ENCODE peak calls at places on chromosome 16, in seven cellular contexts. T, J, V, S, O, C and K are unnamed samples.

GRCh38 chr16:5323284-5323683 is 225.7 kb upstream of the EEF2KMT start:
- DNase-seq in T (no peak), J (no peak), V (peak), S (no peak), O (no peak), C (no peak), K (no peak)

GRCh38 chr16:77273-77806 is 685 bp upstream of the MPG start:
- DNase-seq in T (peak), J (no peak), V (peak), S (peak), O (peak), C (peak), K (no peak)

GRCh38 chr16:58022601-58023371 is 2.8 kb upstream of the MMP15 start:
- DNase-seq in T (peak), J (no peak), V (no peak), S (peak), O (peak), C (peak), K (no peak)

GRCh38 chr16:9119795-9120194 is 28.4 kb downstream of the HAPSTR1 start:
- DNase-seq in T (no peak), J (no peak), V (no peak), S (peak), O (peak), C (no peak), K (no peak)

GRCh38 chr16:50273382-50273690 is 7.0 kb downstream of the ADCY7 start:
- DNase-seq in T (no peak), J (no peak), V (no peak), S (no peak), O (no peak), C (no peak), K (no peak)

GRCh38 chr16:1324286-1324826 is 9.1 kb upstream of the BAIAP3 start:
- DNase-seq in T (no peak), J (no peak), V (no peak), S (no peak), O (no peak), C (no peak), K (no peak)

GRCh38 chr16:71781741-71782140 is 26.9 kb downstream of the AP1G1 start:
- DNase-seq in T (no peak), J (no peak), V (no peak), S (no peak), O (peak), C (no peak), K (no peak)

GRCh38 chr16:50539822-50540710 is 8.1 kb upstream of the NKD1 start:
- DNase-seq in T (no peak), J (no peak), V (no peak), S (no peak), O (no peak), C (no peak), K (no peak)

GRCh38 chr16:23121024-23121423 is 28.2 kb downstream of the USP31 start:
- DNase-seq in T (no peak), J (no peak), V (no peak), S (no peak), O (peak), C (no peak), K (no peak)

GRCh38 chr16:53504665-53505064 is 1.7 kb upstream of the AKTIP start:
- DNase-seq in T (peak), J (no peak), V (no peak), S (peak), O (peak), C (no peak), K (no peak)

GRCh38 chr16:53506254-53506653 is 3.2 kb upstream of the AKTIP start:
- DNase-seq in T (no peak), J (no peak), V (no peak), S (no peak), O (no peak), C (no peak), K (no peak)

GRCh38 chr16:53503270-53503911 is 382 bp upstream of the AKTIP start:
- DNase-seq in T (peak), J (peak), V (peak), S (peak), O (peak), C (peak), K (peak)

GRCh38 chr16:53502331-53503269 is at the start of gene AKTIP:
- DNase-seq in T (peak), J (no peak), V (peak), S (peak), O (peak), C (peak), K (no peak)

GRCh38 chr16:53504161-53504663 is 1.2 kb upstream of the AKTIP start:
- DNase-seq in T (peak), J (peak), V (peak), S (peak), O (peak), C (peak), K (no peak)
- TF ChIP-seq CTCF in T (no peak), J (no peak), V (no peak), S (no peak), O (no peak), C (no peak), K (no peak)

GRCh38 chr16:73172621-73173312 is 124.8 kb upstream of the ZFHX3 start:
- DNase-seq in T (peak), J (no peak), V (peak), S (peak), O (peak), C (peak), K (peak)
- TF ChIP-seq CTCF in T (peak), J (peak), V (peak), S (no peak), O (peak), C (no peak), K (peak)

GRCh38 chr16:62036101-62036806 is at the start of gene CDH8:
- DNase-seq in T (no peak), J (no peak), V (peak), S (no peak), O (no peak), C (no peak), K (no peak)

GRCh38 chr16:62038225-62038624 is 2.0 kb upstream of the CDH8 start:
- DNase-seq in T (no peak), J (no peak), V (no peak), S (no peak), O (no peak), C (no peak), K (no peak)

GRCh38 chr16:62038646-62039045 is 2.4 kb upstream of the CDH8 start:
- DNase-seq in T (no peak), J (no peak), V (no peak), S (no peak), O (no peak), C (no peak), K (no peak)

GRCh38 chr16:62036807-62037135 is 533 bp upstream of the CDH8 start:
- DNase-seq in T (no peak), J (no peak), V (peak), S (no peak), O (no peak), C (no peak), K (no peak)

DNA sequence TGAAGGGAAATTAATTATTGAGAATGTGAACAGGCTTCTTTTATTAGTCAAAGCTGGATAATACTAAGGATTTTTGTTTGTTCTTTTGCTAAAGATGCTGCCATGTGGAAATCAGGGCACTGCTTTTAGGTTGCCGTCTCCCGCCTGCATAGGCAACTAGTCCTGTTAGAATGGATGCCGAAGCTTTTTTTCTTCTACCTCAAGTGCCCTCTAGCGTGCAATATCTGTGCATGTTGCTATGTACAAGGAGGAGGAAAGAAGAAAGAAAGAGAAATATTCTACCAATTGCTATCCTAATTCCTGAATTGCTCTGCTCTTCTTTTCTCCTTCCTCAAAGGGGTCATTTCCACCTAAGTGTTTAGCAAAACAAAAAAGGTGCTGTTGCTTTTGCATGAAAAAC is 5.2 kb upstream of the CDH8 start:
- DNase-seq in T (no peak), J (no peak), V (peak), S (peak), O (no peak), C (no peak), K (no peak)
- TF ChIP-seq CTCF in T (no peak), J (peak), V (peak), S (peak), O (no peak), C (no peak), K (no peak)

GRCh38 chr16:83473109-83473508 is 334.7 kb upstream of the HSBP1 start:
- DNase-seq in T (no peak), J (no peak), V (no peak), S (peak), O (peak), C (no peak), K (no peak)
- TF ChIP-seq CTCF in T (no peak), J (no peak), V (no peak), S (no peak), O (no peak), C (no peak), K (no peak)

DNA sequence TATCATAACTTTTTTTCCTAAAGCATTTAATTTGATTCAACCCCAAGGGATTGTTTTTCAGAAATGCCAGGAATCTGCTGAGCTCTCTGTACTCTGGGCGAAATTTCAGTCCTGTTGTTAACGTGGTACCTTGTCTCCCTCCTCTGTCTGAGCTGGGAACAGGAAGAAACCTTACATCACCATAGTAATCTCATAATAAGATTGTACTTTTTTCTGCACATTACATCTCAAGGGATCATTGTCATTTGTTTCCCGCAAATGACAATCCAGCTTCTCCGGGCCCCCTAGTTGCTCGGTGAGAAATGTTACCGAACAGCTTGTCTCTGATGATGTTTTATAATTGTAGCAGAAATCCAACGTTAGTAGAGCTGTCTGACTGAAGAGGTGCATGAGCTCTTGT is 152.7 kb upstream of the ERCC4 start:
- DNase-seq in T (no peak), J (no peak), V (peak), S (no peak), O (no peak), C (no peak), K (no peak)
- TF ChIP-seq CTCF in T (no peak), J (peak), V (peak), S (peak), O (no peak), C (no peak), K (no peak)

GRCh38 chr16:13435415-13435814 is 484.5 kb upstream of the ERCC4 start:
- DNase-seq in T (no peak), J (no peak), V (no peak), S (no peak), O (no peak), C (no peak), K (no peak)

GRCh38 chr16:13438064-13438463 is 481.9 kb upstream of the ERCC4 start:
- DNase-seq in T (no peak), J (no peak), V (no peak), S (no peak), O (no peak), C (no peak), K (no peak)

GRCh38 chr16:13436641-13437423 is 483.1 kb upstream of the ERCC4 start:
- DNase-seq in T (no peak), J (no peak), V (no peak), S (no peak), O (no peak), C (no peak), K (no peak)

GRCh38 chr16:13439766-13440165 is 480.2 kb upstream of the ERCC4 start:
- DNase-seq in T (no peak), J (no peak), V (no peak), S (no peak), O (no peak), C (no peak), K (no peak)

DNA sequence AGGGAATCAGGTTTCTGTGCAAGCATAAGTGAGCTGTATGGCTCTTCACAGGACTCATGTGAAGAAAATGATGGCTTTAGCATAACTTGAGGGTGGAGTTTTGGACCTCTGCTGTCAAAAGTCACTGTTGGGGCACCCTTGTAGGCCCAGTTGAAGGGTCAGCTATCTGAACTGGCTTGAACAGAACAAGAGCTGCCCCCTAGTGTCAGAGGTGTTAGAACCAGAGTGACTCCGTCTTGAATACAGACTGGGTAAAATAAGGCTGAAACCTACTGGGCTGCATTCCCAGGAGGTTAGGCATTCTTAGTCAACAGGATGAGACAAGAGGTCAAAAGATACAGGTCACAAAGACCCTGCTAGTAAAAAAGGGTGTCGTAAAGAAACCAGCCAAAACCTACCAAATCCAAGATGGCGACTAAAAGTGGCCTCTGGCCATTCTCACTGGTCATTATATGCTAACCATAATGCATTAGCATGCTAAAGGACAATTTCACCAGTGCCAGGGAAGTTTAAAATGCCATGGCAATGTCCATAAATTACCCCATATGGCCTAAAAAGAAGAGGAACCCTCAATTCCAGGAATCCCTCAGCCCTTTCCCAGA is 484.0 kb upstream of the ERCC4 start:
- DNase-seq in T (no peak), J (no peak), V (no peak), S (no peak), O (no peak), C (no peak), K (no peak)
- TF ChIP-seq CTCF in T (no peak), J (no peak), V (no peak), S (no peak), O (no peak), C (no peak), K (no peak)